ENCODE peak calls at places on chromosomes 13 and 19, in eight cellular contexts. U is lower leg skin, M is H54, A is NB4, V is gastrocnemius medialis, K is IMR-90, R is esophagus squamous epithelium, I is HepG2. H is an unnamed sample.

GRCh38 chr13:40518481-40518882 is 148.0 kb downstream of the FOXO1 start:
- DNase-seq in U (no peak), M (no peak), A (no peak), V (no peak), K (no peak), R (no peak), I (no peak), H (no peak)

GRCh38 chr19:44723299-44723951 is 24.5 kb downstream of the CEACAM16 start:
- DNase-seq in U (no peak), M (no peak), A (no peak), V (no peak), K (no peak), R (no peak), I (no peak), H (no peak)

GRCh38 chr13:76853481-76853880 is 32.7 kb downstream of the KCTD12 start:
- DNase-seq in U (no peak), M (no peak), A (no peak), V (no peak), K (no peak), R (no peak), I (no peak), H (no peak)

GRCh38 chr13:78607409-78608253 is 4.3 kb upstream of the POU4F1 start:
- DNase-seq in U (no peak), M (no peak), A (no peak), V (no peak), K (no peak), R (no peak), I (no peak), H (no peak)

GRCh38 chr13:28716511-28716910 is 2.3 kb downstream of the SLC46A3 start:
- DNase-seq in U (no peak), M (peak), A (no peak), V (no peak), K (peak), R (no peak), I (no peak), H (no peak)

GRCh38 chr19:1042689-1043511 is 3.0 kb downstream of the ABCA7 start:
- DNase-seq in U (no peak), M (no peak), A (no peak), V (no peak), K (no peak), R (no peak), I (no peak), H (no peak)

GRCh38 chr19:29942404-29943261 is 594 bp downstream of the URI1 start:
- DNase-seq in U (no peak), M (peak), A (peak), V (peak), K (no peak), R (no peak), I (peak), H (no peak)

GRCh38 chr13:28494861-28495585 is at the start of gene FLT1:
- DNase-seq in U (no peak), M (no peak), A (peak), V (peak), K (peak), R (no peak), I (no peak), H (no peak)

DNA sequence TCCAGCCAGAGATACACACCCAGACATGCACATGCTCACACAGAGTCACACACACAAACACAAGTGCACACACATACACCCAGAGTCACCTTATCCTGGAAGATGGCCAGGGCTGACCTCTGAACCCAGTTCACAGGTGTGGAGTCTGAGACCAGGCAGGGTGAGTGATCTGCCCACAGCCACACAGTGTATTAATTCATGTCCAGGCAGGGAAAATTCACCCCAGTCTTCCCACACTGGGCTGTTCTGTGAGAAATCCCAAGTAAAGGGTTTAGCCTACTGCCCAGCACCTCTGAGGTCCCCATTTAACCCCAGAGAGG is 2.0 kb downstream of the POU2F2 start:
- DNase-seq in U (no peak), M (no peak), A (no peak), V (no peak), K (no peak), R (no peak), I (no peak), H (no peak)
- TF ChIP-seq POLR2A in U (no peak), M (no peak), A (no peak), V (no peak), K (no peak), R (no peak), I (no peak), H (no peak)

DNA sequence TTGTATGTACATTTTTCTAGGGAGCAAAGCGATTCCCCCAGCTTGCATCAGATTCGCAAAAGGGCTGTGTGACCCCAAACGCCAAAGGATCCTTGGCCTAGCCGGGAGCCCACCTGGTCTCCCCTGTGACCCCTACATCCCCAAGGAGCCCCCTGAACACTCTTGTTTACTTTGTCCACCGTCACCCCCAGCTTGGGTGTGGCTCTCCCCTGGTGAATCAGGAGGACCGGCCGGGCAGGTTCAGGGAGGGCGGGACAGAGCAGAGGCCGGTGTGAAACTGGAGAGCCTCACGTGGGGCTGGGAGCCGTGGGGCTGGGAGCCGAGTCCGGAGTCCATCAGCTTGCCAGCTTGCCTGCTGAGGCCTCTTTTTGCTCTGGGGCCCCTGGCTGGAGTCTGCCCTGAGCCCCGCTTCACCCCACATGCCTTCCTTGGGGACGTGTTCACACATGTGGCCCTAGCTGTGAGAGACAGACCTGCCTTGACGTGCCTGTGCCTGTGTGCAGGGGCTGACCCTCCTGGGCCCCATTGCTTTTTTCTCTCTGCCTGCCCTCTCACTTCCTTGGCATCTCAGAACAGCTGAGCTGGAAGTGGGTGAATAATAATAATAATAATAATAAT is 2.0 kb downstream of the ITPKC start:
- DNase-seq in U (peak), M (peak), A (no peak), V (peak), K (peak), R (no peak), I (peak), H (no peak)
- TF ChIP-seq POLR2A in U (no peak), M (no peak), A (no peak), V (peak), K (peak), R (peak), I (peak), H (peak)

GRCh38 chr19:3538965-3539742 is at the start of gene TEKTIP1:
- DNase-seq in U (no peak), M (peak), A (no peak), V (no peak), K (no peak), R (no peak), I (no peak), H (no peak)
- TF ChIP-seq POLR2A in U (no peak), M (no peak), A (no peak), V (no peak), K (no peak), R (no peak), I (no peak), H (no peak)

DNA sequence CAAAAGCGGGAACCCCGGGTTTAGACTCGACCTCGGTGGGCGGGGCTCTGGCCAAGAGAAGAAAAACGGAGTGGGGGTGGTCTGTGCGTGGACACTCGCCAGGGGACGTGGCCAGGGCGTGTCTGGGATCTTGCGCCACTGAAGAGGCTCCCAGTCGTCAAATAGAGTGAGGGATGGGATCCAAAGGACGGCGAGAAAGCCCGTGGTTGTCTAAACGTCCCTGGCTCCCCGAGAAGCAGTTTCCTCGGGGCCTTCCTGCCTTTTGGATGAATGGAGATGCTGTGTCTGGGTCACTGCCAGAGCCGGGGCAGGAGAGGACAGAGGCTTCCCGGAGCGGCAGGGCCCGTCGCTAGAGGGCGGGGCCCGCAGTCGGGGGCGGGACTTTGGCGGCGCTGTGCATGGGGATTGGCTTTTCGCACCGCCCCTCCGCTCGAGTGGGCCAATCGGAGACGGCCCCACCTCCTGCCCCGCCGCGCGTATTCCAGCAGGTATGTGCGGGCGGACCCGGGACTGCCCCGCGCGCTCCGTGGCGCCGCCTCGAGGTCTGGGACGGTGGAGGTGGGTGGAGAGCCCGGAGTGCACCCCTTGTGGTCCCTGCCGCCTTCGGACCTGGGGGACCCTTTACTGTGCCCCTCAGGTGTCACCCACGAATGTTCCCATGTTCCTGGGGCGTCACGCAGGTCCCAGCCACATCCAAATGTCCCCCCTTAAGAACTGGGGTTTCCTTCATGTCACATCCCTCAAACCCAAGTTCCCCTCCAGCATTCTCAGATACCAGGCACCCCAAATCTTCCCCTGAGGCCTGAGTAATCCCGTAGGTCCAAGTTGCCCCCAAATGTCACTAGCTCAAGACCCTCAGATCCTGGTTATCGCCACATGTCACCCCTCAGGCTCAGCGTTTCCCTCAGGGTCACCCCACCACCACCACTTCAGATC is 38.4 kb downstream of the ZSWIM4 start:
- DNase-seq in U (peak), M (peak), A (peak), V (peak), K (peak), R (peak), I (peak), H (peak)
- TF ChIP-seq POLR2A in U (no peak), M (no peak), A (no peak), V (peak), K (peak), R (no peak), I (peak), H (no peak)

DNA sequence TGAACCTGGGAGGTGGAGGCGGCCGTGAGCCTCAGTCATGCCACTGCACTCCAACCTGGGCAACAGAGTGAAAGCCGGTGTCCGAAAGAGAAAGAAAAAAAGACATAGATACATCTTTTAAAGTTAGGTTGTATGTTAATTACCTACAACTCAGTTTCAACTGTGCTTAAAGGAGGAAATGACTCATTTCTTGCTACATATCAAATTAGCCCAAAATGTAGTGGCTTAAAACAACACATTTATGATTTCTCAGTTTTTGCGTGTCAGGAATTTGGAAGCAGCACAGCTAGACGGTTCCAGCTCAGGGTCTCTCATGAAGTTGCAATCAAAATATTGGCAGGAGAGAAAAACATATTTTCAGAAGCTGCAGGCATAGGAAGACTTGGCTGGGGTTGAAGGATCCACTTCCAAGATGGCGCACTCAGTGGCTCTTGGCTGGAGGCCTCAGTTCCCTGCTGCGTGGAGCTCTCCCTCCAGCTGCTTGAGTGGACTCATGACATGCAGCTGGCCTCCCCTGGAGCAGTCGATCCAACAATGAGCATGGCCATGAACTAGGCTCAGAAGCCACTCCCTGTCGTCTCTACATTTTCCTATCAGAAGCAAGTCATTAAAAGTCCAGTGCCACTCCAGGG is 7.1 kb downstream of the LDLR start:
- DNase-seq in U (no peak), M (no peak), A (peak), V (no peak), K (peak), R (no peak), I (no peak), H (no peak)
- TF ChIP-seq POLR2A in U (no peak), M (no peak), A (no peak), V (no peak), K (no peak), R (no peak), I (no peak), H (no peak)

GRCh38 chr13:46386996-46387851 is at the start of gene RUBCNL:
- DNase-seq in U (no peak), M (no peak), A (peak), V (no peak), K (no peak), R (no peak), I (no peak), H (no peak)
- TF ChIP-seq POLR2A in U (no peak), M (no peak), A (no peak), V (no peak), K (no peak), R (no peak), I (no peak), H (no peak)

GRCh38 chr19:6421075-6422014 is 3.3 kb downstream of the KHSRP start:
- DNase-seq in U (no peak), M (no peak), A (no peak), V (no peak), K (no peak), R (no peak), I (no peak), H (no peak)

GRCh38 chr19:6415592-6416190 is 8.9 kb downstream of the KHSRP start:
- DNase-seq in U (no peak), M (no peak), A (no peak), V (no peak), K (no peak), R (no peak), I (no peak), H (no peak)

GRCh38 chr19:6417713-6418561 is 6.7 kb downstream of the KHSRP start:
- DNase-seq in U (no peak), M (no peak), A (no peak), V (no peak), K (peak), R (no peak), I (no peak), H (no peak)

GRCh38 chr19:6416658-6417405 is 7.8 kb downstream of the KHSRP start:
- DNase-seq in U (no peak), M (no peak), A (no peak), V (no peak), K (no peak), R (no peak), I (no peak), H (no peak)

GRCh38 chr19:6418562-6418932 is 6.1 kb downstream of the KHSRP start:
- DNase-seq in U (no peak), M (no peak), A (no peak), V (no peak), K (no peak), R (no peak), I (no peak), H (no peak)
- TF ChIP-seq POLR2A in U (no peak), M (no peak), A (no peak), V (no peak), K (no peak), R (no peak), I (no peak), H (no peak)

DNA sequence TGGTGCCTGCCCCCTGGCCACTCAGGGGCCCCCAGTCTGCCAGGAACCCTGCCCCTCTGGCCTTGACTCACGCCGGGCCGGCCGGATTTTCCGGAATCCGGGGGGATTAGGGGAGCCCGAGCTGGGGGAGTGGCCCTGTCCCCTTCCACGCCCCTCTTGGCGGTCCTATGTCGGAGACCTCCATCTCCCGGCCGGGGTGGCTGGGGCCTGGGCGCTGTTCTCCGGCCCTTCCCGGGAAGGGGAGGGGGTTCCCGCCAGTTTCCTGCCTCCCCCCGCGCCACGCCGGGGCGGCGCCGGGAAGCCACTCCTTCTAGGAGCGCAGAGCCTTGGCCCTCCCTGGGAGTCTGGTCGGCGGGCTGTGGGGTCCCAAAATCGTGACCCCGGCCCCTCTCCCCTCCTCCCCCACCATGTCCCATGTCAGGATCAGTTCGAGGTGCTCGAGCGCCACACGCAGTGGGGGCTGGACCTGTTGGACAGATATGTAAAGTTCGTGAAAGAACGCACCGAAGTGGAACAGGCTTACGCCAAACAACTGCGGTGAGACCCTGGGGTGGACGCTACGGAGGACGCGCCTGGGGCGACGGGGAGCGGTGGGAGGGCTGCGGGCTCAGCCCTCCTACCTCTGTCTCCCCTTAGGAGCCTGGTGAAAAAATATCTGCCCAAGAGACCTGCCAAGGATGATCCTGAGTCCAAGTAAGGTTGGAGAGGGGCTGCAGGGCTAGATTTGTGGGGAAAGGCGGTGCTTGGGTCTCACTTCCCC is 1.3 kb downstream of the TRIP10 start:
- DNase-seq in U (peak), M (peak), A (peak), V (no peak), K (peak), R (no peak), I (no peak), H (no peak)
- TF ChIP-seq POLR2A in U (no peak), M (no peak), A (no peak), V (no peak), K (no peak), R (no peak), I (no peak), H (no peak)